ENCODE peak calls at places on chromosome 7, in nine cellular contexts. One of them, this sample, is unnamed.

GRCh38 chr7:90409667-90410066 is 6.4 kb downstream of the CLDN12 start:
- DNase-seq in K562: no peak
- DNase-seq in glutamatergic neuron: no peak
- DNase-seq in stomach: no peak
- DNase-seq in PC-9: no peak
- DNase-seq in astrocyte of the spinal cord: no peak
- DNase-seq in uterus: no peak
- DNase-seq in spleen: no peak
- DNase-seq in dorsolateral prefrontal cortex: no peak
- DNase-seq in this sample: no peak

GRCh38 chr7:130959743-130960207 is 225.8 kb upstream of the KLF14 start:
- DNase-seq in K562: peak; percentile 53
- DNase-seq in glutamatergic neuron: no peak
- DNase-seq in stomach: no peak
- DNase-seq in PC-9: peak; percentile 52
- DNase-seq in astrocyte of the spinal cord: peak; percentile 88
- DNase-seq in uterus: no peak
- DNase-seq in spleen: no peak
- DNase-seq in dorsolateral prefrontal cortex: no peak
- DNase-seq in this sample: no peak

GRCh38 chr7:44748948-44749731 is 493 bp downstream of the ZMIZ2 start:
- DNase-seq in K562: peak; percentile 67
- DNase-seq in glutamatergic neuron: peak; percentile 48
- DNase-seq in stomach: no peak
- DNase-seq in PC-9: no peak
- DNase-seq in astrocyte of the spinal cord: no peak
- DNase-seq in uterus: no peak
- DNase-seq in spleen: no peak
- DNase-seq in dorsolateral prefrontal cortex: no peak
- DNase-seq in this sample: no peak

GRCh38 chr7:51075681-51076580 is 240.7 kb downstream of the COBL start:
- DNase-seq in K562: no peak
- DNase-seq in glutamatergic neuron: no peak
- DNase-seq in stomach: no peak
- DNase-seq in PC-9: no peak
- DNase-seq in astrocyte of the spinal cord: no peak
- DNase-seq in uterus: no peak
- DNase-seq in spleen: no peak
- DNase-seq in dorsolateral prefrontal cortex: no peak
- DNase-seq in this sample: no peak

GRCh38 chr7:29839302-29839701 is 33.0 kb downstream of the WIPF3 start:
- DNase-seq in K562: peak; percentile 53
- DNase-seq in glutamatergic neuron: no peak
- DNase-seq in stomach: no peak
- DNase-seq in PC-9: peak; percentile 14
- DNase-seq in astrocyte of the spinal cord: peak; percentile 4
- DNase-seq in uterus: peak; percentile 49
- DNase-seq in spleen: no peak
- DNase-seq in dorsolateral prefrontal cortex: no peak
- DNase-seq in this sample: no peak

GRCh38 chr7:114901771-114902170 is 20.1 kb upstream of the MDFIC start:
- DNase-seq in K562: no peak
- DNase-seq in glutamatergic neuron: no peak
- DNase-seq in stomach: no peak
- DNase-seq in PC-9: peak; percentile 79
- DNase-seq in astrocyte of the spinal cord: peak; percentile 48
- DNase-seq in uterus: no peak
- DNase-seq in spleen: no peak
- DNase-seq in dorsolateral prefrontal cortex: no peak
- DNase-seq in this sample: no peak

GRCh38 chr7:100053201-100053600 is 3.6 kb downstream of the ZSCAN21 start:
- DNase-seq in K562: peak; percentile 49
- DNase-seq in glutamatergic neuron: peak; percentile 24
- DNase-seq in stomach: peak; percentile 50
- DNase-seq in PC-9: peak; percentile 34
- DNase-seq in astrocyte of the spinal cord: peak; percentile 76
- DNase-seq in uterus: no peak
- DNase-seq in spleen: no peak
- DNase-seq in dorsolateral prefrontal cortex: peak; percentile 67
- DNase-seq in this sample: peak; percentile 48

GRCh38 chr7:133568544-133568943 is 315.7 kb downstream of the EXOC4 start:
- DNase-seq in K562: no peak
- DNase-seq in glutamatergic neuron: no peak
- DNase-seq in stomach: no peak
- DNase-seq in PC-9: no peak
- DNase-seq in astrocyte of the spinal cord: peak; percentile 4
- DNase-seq in uterus: no peak
- DNase-seq in spleen: no peak
- DNase-seq in dorsolateral prefrontal cortex: no peak
- DNase-seq in this sample: no peak

GRCh38 chr7:113404245-113404644 is 285.9 kb upstream of the SMIM30 start:
- DNase-seq in K562: peak; percentile 33
- DNase-seq in glutamatergic neuron: peak; percentile 21
- DNase-seq in stomach: no peak
- DNase-seq in PC-9: no peak
- DNase-seq in astrocyte of the spinal cord: no peak
- DNase-seq in uterus: no peak
- DNase-seq in spleen: no peak
- DNase-seq in dorsolateral prefrontal cortex: no peak
- DNase-seq in this sample: no peak
- TF ChIP-seq CTCF in K562: peak; percentile 44
- TF ChIP-seq CTCF in glutamatergic neuron: peak; percentile 49
- TF ChIP-seq CTCF in stomach: no peak
- TF ChIP-seq CTCF in PC-9: no peak
- TF ChIP-seq CTCF in astrocyte of the spinal cord: peak; percentile 14
- TF ChIP-seq CTCF in uterus: no peak
- TF ChIP-seq CTCF in spleen: no peak
- TF ChIP-seq CTCF in dorsolateral prefrontal cortex: no peak
- TF ChIP-seq CTCF in this sample: no peak

GRCh38 chr7:105830405-105831218 is 45.8 kb downstream of the ATXN7L1 start:
- DNase-seq in K562: no peak
- DNase-seq in glutamatergic neuron: no peak
- DNase-seq in stomach: no peak
- DNase-seq in PC-9: peak; percentile 78
- DNase-seq in astrocyte of the spinal cord: peak; percentile 95
- DNase-seq in uterus: no peak
- DNase-seq in spleen: no peak
- DNase-seq in dorsolateral prefrontal cortex: no peak
- DNase-seq in this sample: no peak
- TF ChIP-seq CTCF in K562: no peak
- TF ChIP-seq CTCF in glutamatergic neuron: no peak
- TF ChIP-seq CTCF in stomach: no peak
- TF ChIP-seq CTCF in PC-9: no peak
- TF ChIP-seq CTCF in astrocyte of the spinal cord: no peak
- TF ChIP-seq CTCF in uterus: no peak
- TF ChIP-seq CTCF in spleen: no peak
- TF ChIP-seq CTCF in dorsolateral prefrontal cortex: no peak
- TF ChIP-seq CTCF in this sample: no peak

DNA sequence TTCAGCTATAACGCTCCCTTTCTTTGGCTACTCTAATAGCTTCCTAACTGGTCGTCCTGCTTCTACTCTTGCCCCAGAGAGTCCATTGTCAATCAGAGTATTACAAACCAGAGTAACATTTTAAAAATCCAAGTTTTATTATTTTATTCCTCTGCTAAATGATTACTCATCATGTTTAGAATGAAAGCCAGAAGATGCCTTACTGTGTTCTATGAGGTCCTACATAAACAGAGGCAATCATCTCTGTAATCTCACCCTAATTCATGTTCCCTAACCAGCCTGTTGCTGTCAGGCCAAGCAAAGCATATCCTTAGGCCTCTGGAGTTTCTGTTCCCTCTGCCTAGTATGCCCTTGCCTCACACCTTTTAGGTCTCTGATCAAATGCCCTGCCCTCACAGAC is 497.5 kb downstream of the PHTF2 start:
- DNase-seq in K562: no peak
- DNase-seq in glutamatergic neuron: no peak
- DNase-seq in stomach: no peak
- DNase-seq in PC-9: no peak
- DNase-seq in astrocyte of the spinal cord: no peak
- DNase-seq in uterus: no peak
- DNase-seq in spleen: no peak
- DNase-seq in dorsolateral prefrontal cortex: no peak
- DNase-seq in this sample: no peak
- TF ChIP-seq CTCF in K562: no peak
- TF ChIP-seq CTCF in glutamatergic neuron: no peak
- TF ChIP-seq CTCF in stomach: no peak
- TF ChIP-seq CTCF in PC-9: no peak
- TF ChIP-seq CTCF in astrocyte of the spinal cord: no peak
- TF ChIP-seq CTCF in uterus: no peak
- TF ChIP-seq CTCF in spleen: no peak
- TF ChIP-seq CTCF in dorsolateral prefrontal cortex: no peak
- TF ChIP-seq CTCF in this sample: no peak

GRCh38 chr7:32347244-32347828 is 142.8 kb downstream of the LSM5 start:
- DNase-seq in K562: peak; percentile 46
- DNase-seq in glutamatergic neuron: peak; percentile 48
- DNase-seq in stomach: no peak
- DNase-seq in PC-9: peak; percentile 4
- DNase-seq in astrocyte of the spinal cord: peak; percentile 4
- DNase-seq in uterus: no peak
- DNase-seq in spleen: no peak
- DNase-seq in dorsolateral prefrontal cortex: no peak
- DNase-seq in this sample: no peak
- TF ChIP-seq CTCF in K562: peak; percentile 72
- TF ChIP-seq CTCF in glutamatergic neuron: peak; percentile 92
- TF ChIP-seq CTCF in stomach: no peak
- TF ChIP-seq CTCF in PC-9: peak; percentile 92
- TF ChIP-seq CTCF in astrocyte of the spinal cord: peak; percentile 66
- TF ChIP-seq CTCF in uterus: peak; percentile 54
- TF ChIP-seq CTCF in spleen: peak; percentile 34
- TF ChIP-seq CTCF in dorsolateral prefrontal cortex: peak; percentile 89
- TF ChIP-seq CTCF in this sample: no peak

GRCh38 chr7:1758417-1758858 is 88.4 kb downstream of the ELFN1 start:
- DNase-seq in K562: peak; percentile 46
- DNase-seq in glutamatergic neuron: no peak
- DNase-seq in stomach: no peak
- DNase-seq in PC-9: peak; percentile 38
- DNase-seq in astrocyte of the spinal cord: no peak
- DNase-seq in uterus: no peak
- DNase-seq in spleen: peak; percentile 72
- DNase-seq in dorsolateral prefrontal cortex: no peak
- DNase-seq in this sample: no peak
- TF ChIP-seq CTCF in K562: peak; percentile 65
- TF ChIP-seq CTCF in glutamatergic neuron: peak; percentile 17
- TF ChIP-seq CTCF in stomach: no peak
- TF ChIP-seq CTCF in PC-9: peak; percentile 56
- TF ChIP-seq CTCF in astrocyte of the spinal cord: peak; percentile 30
- TF ChIP-seq CTCF in uterus: no peak
- TF ChIP-seq CTCF in spleen: no peak
- TF ChIP-seq CTCF in dorsolateral prefrontal cortex: no peak
- TF ChIP-seq CTCF in this sample: no peak

DNA sequence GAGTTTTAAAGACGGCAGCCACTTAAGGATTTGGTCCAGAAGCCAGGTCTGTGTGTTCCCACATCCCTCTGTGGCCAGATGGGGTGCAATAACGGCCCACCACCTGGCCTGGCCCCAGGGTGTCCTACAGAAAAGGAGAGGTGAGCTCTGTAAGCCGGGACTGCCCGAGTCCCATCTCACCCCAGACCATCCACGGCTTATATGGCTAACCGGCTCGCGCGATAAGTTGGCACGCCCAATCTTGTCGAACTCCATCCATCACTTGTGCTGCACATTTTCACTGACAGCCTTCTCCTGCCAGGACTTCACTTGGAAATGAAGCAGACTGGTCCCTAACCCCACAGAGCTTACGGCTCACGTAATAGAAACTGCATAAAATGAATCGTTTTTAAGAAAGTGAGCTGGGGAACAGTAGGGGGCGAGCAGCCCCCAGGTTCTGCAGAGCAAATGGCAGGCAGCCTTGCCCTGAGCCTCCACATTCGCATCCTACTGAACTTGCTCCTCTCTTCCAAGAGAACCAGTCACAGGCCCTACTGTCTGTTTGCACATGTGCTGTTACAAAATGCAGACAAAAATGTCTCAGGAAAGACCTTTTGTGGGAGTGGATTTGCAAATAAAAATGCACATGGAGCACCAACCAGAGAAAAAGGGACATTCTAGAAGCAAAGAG is 98.2 kb downstream of the TNS3 start:
- DNase-seq in K562: no peak
- DNase-seq in glutamatergic neuron: no peak
- DNase-seq in stomach: no peak
- DNase-seq in PC-9: no peak
- DNase-seq in astrocyte of the spinal cord: peak; percentile 41
- DNase-seq in uterus: no peak
- DNase-seq in spleen: peak; percentile 67
- DNase-seq in dorsolateral prefrontal cortex: no peak
- DNase-seq in this sample: no peak
- TF ChIP-seq CTCF in K562: peak; percentile 9
- TF ChIP-seq CTCF in glutamatergic neuron: no peak
- TF ChIP-seq CTCF in stomach: no peak
- TF ChIP-seq CTCF in PC-9: peak; percentile 18
- TF ChIP-seq CTCF in astrocyte of the spinal cord: peak; percentile 32
- TF ChIP-seq CTCF in uterus: peak; percentile 38
- TF ChIP-seq CTCF in spleen: no peak
- TF ChIP-seq CTCF in dorsolateral prefrontal cortex: no peak
- TF ChIP-seq CTCF in this sample: no peak

GRCh38 chr7:81285142-81285871 is 366.5 kb upstream of the SEMA3C start:
- DNase-seq in K562: no peak
- DNase-seq in glutamatergic neuron: no peak
- DNase-seq in stomach: no peak
- DNase-seq in PC-9: peak; percentile 9
- DNase-seq in astrocyte of the spinal cord: peak; percentile 92
- DNase-seq in uterus: no peak
- DNase-seq in spleen: no peak
- DNase-seq in dorsolateral prefrontal cortex: no peak
- DNase-seq in this sample: no peak
- TF ChIP-seq CTCF in K562: no peak
- TF ChIP-seq CTCF in glutamatergic neuron: no peak
- TF ChIP-seq CTCF in stomach: no peak
- TF ChIP-seq CTCF in PC-9: no peak
- TF ChIP-seq CTCF in astrocyte of the spinal cord: no peak
- TF ChIP-seq CTCF in uterus: no peak
- TF ChIP-seq CTCF in spleen: no peak
- TF ChIP-seq CTCF in dorsolateral prefrontal cortex: no peak
- TF ChIP-seq CTCF in this sample: no peak

DNA sequence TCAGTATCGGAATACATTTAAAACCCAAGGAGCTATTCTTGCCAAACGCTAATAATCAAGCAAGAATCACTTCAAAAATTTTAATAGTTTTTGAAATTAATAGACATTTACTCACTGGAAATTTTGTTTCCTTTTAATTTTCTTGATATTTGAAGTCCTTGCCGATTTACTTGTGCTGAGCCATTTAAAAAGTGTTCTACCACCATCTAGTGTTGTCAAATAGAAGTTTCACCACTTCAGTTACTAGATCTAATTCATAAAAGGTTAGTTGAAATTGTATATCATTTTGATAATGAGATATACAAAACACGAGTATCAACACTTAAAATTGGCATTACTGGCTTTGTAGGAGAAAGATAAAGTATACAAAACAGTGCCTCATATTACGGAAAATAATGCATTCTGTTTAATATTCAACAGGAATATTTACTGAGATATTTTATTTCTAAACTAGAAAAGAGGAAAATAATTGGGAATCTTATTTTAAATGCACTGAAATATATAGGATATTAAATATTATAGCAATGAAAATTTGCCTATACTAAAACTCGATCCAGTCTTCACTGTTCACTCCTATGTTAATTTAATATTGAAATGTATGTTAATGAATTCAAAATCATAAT is 664.8 kb upstream of the SEMA3D start:
- DNase-seq in K562: no peak
- DNase-seq in glutamatergic neuron: no peak
- DNase-seq in stomach: no peak
- DNase-seq in PC-9: no peak
- DNase-seq in astrocyte of the spinal cord: peak; percentile 63
- DNase-seq in uterus: no peak
- DNase-seq in spleen: no peak
- DNase-seq in dorsolateral prefrontal cortex: no peak
- DNase-seq in this sample: no peak
- TF ChIP-seq CTCF in K562: peak; percentile 34
- TF ChIP-seq CTCF in glutamatergic neuron: peak; percentile 33
- TF ChIP-seq CTCF in stomach: no peak
- TF ChIP-seq CTCF in PC-9: peak; percentile 60
- TF ChIP-seq CTCF in astrocyte of the spinal cord: peak; percentile 33
- TF ChIP-seq CTCF in uterus: no peak
- TF ChIP-seq CTCF in spleen: no peak
- TF ChIP-seq CTCF in dorsolateral prefrontal cortex: peak; percentile 40
- TF ChIP-seq CTCF in this sample: no peak